ENCODE peak calls at places on chromosomes 7 and 10, in eight cellular contexts. S is GM10248, D is endothelial cell, E is neural crest cell, C is fibroblast of pulmonary artery, U is A549, K is fibroblast of villous mesenchyme, B is left ventricle myocardium inferior. N is an unnamed sample.

GRCh38 chr10:79293841-79294705 is 53.2 kb upstream of the PPIF start:
- DNase-seq in S (no peak), D (no peak), E (no peak), C (peak; percentile 29), U (no peak), K (no peak), B (no peak), N (no peak)

GRCh38 chr10:37474645-37475044 is 349.2 kb downstream of the ANKRD30A start:
- DNase-seq in S (no peak), D (no peak), E (no peak), C (no peak), U (no peak), K (no peak), B (no peak), N (no peak)

GRCh38 chr7:96691692-96692091 is 18.0 kb downstream of the SEM1 start:
- DNase-seq in S (no peak), D (no peak), E (no peak), C (no peak), U (no peak), K (no peak), B (no peak), N (no peak)

GRCh38 chr10:86635402-86635801 is 18.9 kb upstream of the OPN4 start:
- DNase-seq in S (no peak), D (no peak), E (no peak), C (peak; percentile 63), U (peak; percentile 28), K (peak; percentile 66), B (no peak), N (no peak)

GRCh38 chr7:129690701-129691100 is 79.2 kb downstream of the NRF1 start:
- DNase-seq in S (no peak), D (no peak), E (no peak), C (no peak), U (no peak), K (no peak), B (no peak), N (no peak)

GRCh38 chr7:73738220-73738611 is 386 bp downstream of the ABHD11 start:
- DNase-seq in S (peak; percentile 83), D (peak; percentile 48), E (peak; percentile 26), C (peak; percentile 61), U (peak; percentile 65), K (peak; percentile 50), B (peak; percentile 52), N (peak; percentile 53)

GRCh38 chr7:155069992-155070827 is at the start of gene HTR5A:
- DNase-seq in S (peak; percentile 92), D (peak; percentile 99), E (peak; percentile 93), C (peak; percentile 81), U (peak; percentile 75), K (peak; percentile 87), B (peak; percentile 74), N (peak; percentile 61)

GRCh38 chr10:70051878-70052277 is 768 bp upstream of the MACROH2A2 start:
- DNase-seq in S (no peak), D (no peak), E (no peak), C (no peak), U (no peak), K (no peak), B (no peak), N (no peak)

GRCh38 chr7:45176886-45177731 is 19.5 kb downstream of the RAMP3 start:
- DNase-seq in S (no peak), D (no peak), E (no peak), C (no peak), U (no peak), K (no peak), B (no peak), N (no peak)

GRCh38 chr7:8638076-8638475 is 204.7 kb downstream of the NXPH1 start:
- DNase-seq in S (no peak), D (no peak), E (no peak), C (no peak), U (no peak), K (no peak), B (no peak), N (no peak)

DNA sequence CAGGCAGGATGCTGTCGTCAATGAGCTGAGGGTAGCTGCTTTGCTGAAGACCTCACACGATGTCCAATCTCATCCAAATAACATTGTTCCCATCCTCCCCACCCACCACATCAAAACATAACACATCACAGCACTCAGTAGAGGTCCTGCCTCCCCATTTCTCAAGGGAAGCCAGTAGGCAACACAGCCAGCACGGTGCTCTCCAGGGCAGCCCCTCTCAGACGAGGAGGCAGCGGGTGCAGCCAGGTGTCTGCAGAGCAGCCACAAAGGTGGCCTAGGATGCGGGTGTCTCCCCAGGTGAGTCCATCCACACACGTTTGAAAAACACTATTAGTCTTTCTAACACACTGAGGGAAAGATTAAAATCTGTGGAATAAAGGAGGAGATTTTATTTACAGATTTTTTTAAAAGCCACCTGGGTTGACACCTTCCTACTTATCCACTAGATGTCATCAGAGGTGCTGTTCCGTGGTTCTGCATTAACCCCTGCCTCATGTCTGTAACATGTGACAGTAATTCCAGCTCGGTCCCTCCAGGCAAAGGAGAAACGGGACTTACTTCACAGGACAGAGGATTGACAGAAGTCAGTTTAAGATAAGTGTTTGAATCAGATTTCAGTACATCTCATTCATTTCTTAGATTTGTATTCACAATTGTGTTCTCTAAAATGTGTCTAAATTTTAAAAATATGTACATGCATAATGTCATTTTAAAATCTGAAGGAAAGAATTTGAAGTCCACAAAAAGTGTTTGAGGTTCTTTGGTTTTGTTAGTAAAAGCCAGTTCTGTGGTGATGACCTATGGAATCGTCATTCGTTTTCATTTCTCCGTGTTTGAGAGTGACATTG is 68.0 kb downstream of the LANCL2 start:
- DNase-seq in S (peak; percentile 71), D (no peak), E (no peak), C (peak; percentile 55), U (peak; percentile 62), K (peak; percentile 58), B (no peak), N (no peak)
- TF ChIP-seq CTCF in S (peak; percentile 53), D (peak; percentile 35), E (peak; percentile 69), C (peak; percentile 46), U (peak; percentile 57), K (peak; percentile 44), B (peak; percentile 66), N (peak; percentile 37)

GRCh38 chr7:32900415-32900814 is 8.9 kb upstream of the KBTBD2 start:
- DNase-seq in S (no peak), D (no peak), E (no peak), C (no peak), U (no peak), K (no peak), B (no peak), N (no peak)

GRCh38 chr7:32910195-32910594 is 18.6 kb upstream of the KBTBD2 start:
- DNase-seq in S (no peak), D (no peak), E (no peak), C (no peak), U (no peak), K (no peak), B (no peak), N (no peak)

GRCh38 chr7:32901629-32902028 is 10.1 kb upstream of the KBTBD2 start:
- DNase-seq in S (no peak), D (no peak), E (no peak), C (no peak), U (no peak), K (no peak), B (no peak), N (no peak)

DNA sequence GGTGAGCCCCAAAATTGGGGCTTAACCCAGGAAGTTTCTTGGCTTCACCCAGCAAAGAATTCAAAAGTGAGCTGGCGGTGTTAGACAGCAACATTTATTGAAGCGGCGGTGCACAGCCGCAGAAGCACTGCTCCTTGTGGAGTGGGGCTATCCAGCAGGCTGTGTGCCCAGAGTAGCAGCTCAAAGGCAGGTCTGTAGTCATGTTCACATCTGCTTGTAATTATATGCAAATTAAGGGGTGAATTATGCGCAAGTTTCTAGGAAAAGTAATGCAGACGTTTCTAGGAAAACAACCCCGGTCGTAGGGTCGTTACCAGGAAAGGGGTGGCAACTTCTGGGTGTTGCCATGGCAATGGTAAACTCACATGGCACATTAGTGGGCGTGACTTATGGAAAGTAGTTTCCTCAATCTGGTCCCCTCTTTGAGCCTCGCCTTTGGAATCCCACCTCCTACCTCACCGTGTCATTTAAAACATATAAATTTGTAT is 13.7 kb upstream of the KBTBD2 start:
- DNase-seq in S (peak; percentile 23), D (peak; percentile 60), E (peak; percentile 42), C (peak; percentile 81), U (peak; percentile 42), K (peak; percentile 80), B (no peak), N (peak; percentile 29)
- TF ChIP-seq CTCF in S (no peak), D (no peak), E (no peak), C (no peak), U (no peak), K (no peak), B (no peak), N (no peak)

GRCh38 chr10:95741807-95742528 is 14.0 kb upstream of the ENTPD1 start:
- DNase-seq in S (peak; percentile 45), D (peak; percentile 53), E (no peak), C (peak; percentile 92), U (no peak), K (peak; percentile 28), B (no peak), N (no peak)
- TF ChIP-seq CTCF in S (peak; percentile 37), D (no peak), E (no peak), C (peak; percentile 46), U (no peak), K (no peak), B (peak; percentile 37), N (no peak)

GRCh38 chr7:57424515-57425238 is 25.3 kb upstream of the ZNF716 start:
- DNase-seq in S (no peak), D (no peak), E (no peak), C (no peak), U (no peak), K (no peak), B (no peak), N (no peak)

GRCh38 chr7:57426629-57427003 is 23.4 kb upstream of the ZNF716 start:
- DNase-seq in S (no peak), D (no peak), E (no peak), C (no peak), U (no peak), K (no peak), B (no peak), N (no peak)

GRCh38 chr7:57425239-57425944 is 24.6 kb upstream of the ZNF716 start:
- DNase-seq in S (no peak), D (no peak), E (no peak), C (no peak), U (no peak), K (no peak), B (no peak), N (no peak)

GRCh38 chr7:57427146-57427545 is 22.8 kb upstream of the ZNF716 start:
- DNase-seq in S (no peak), D (no peak), E (no peak), C (no peak), U (no peak), K (no peak), B (no peak), N (no peak)

GRCh38 chr7:57425969-57426628 is 23.9 kb upstream of the ZNF716 start:
- DNase-seq in S (no peak), D (no peak), E (no peak), C (no peak), U (no peak), K (no peak), B (no peak), N (no peak)
- TF ChIP-seq CTCF in S (peak; percentile 19), D (peak; percentile 42), E (no peak), C (peak; percentile 4), U (no peak), K (no peak), B (peak; percentile 45), N (peak; percentile 70)

GRCh38 chr7:113113912-113114311 is 4.4 kb downstream of the SMIM30 start:
- DNase-seq in S (no peak), D (no peak), E (no peak), C (peak; percentile 6), U (peak; percentile 19), K (no peak), B (no peak), N (no peak)
- TF ChIP-seq CTCF in S (peak; percentile 13), D (no peak), E (no peak), C (no peak), U (no peak), K (peak; percentile 13), B (peak; percentile 34), N (no peak)

N was measured in glutamatergic neuron.